ENCODE peak calls at places on chromosomes 5 and 9, in five cellular contexts. K, A, E, J and D are unnamed samples.

GRCh38 chr5:32951878-32952277 is 240.8 kb downstream of the NPR3 start:
- DNase-seq in E (no peak), A (no peak), J (no peak), K (no peak), D (no peak)

GRCh38 chr9:13548556-13548955 is 269.1 kb upstream of the MPDZ start:
- DNase-seq in A (no peak), K (no peak), J (no peak), E (no peak), D (no peak)

GRCh38 chr5:67395790-67396418 is 199.3 kb upstream of the CD180 start:
- DNase-seq in A (no peak), E (no peak), K (no peak), J (no peak), D (no peak)

GRCh38 chr9:119078015-119078414 is 291.2 kb downstream of the BRINP1 start:
- DNase-seq in A (no peak), J (no peak), E (no peak), K (no peak), D (no peak)

GRCh38 chr9:134455010-134455409 is 128.8 kb downstream of the RXRA start:
- DNase-seq in E (no peak), A (no peak), J (no peak), K (no peak), D (no peak)

GRCh38 chr9:133005957-133006356 is 24.8 kb upstream of the GTF3C5 start:
- DNase-seq in E (no peak), J (no peak), A (no peak), K (no peak), D (no peak)

GRCh38 chr9:125784286-125785049 is 37.3 kb downstream of the PBX3 start:
- DNase-seq in J (no peak), K (no peak), E (no peak), A (no peak), D (no peak)

GRCh38 chr9:137875354-137875753 is 2.2 kb upstream of the CACNA1B start:
- DNase-seq in A (no peak), E (no peak), J (no peak), K (no peak), D (no peak)

GRCh38 chr9:112129246-112129645 is 45.9 kb downstream of the SUSD1 start:
- DNase-seq in A (no peak), E (no peak), J (no peak), K (no peak), D (no peak)

GRCh38 chr9:6978591-6978990 is 220.8 kb downstream of the KDM4C start:
- DNase-seq in E (no peak), A (no peak), J (no peak), K (no peak), D (no peak)

GRCh38 chr9:20065076-20065475 is 276.2 kb upstream of the SLC24A2 start:
- DNase-seq in J (no peak), E (no peak), A (no peak), K (no peak), D (no peak)

GRCh38 chr5:131635755-131636479 is 888 bp upstream of the RAPGEF6 start:
- DNase-seq in J (no peak), E (peak; percentile 20), K (no peak), A (peak; percentile 15), D (peak; percentile 6)

GRCh38 chr5:171315386-171315891 is 6.4 kb downstream of the TLX3 start:
- DNase-seq in A (no peak), J (no peak), E (no peak), K (no peak), D (no peak)

GRCh38 chr5:39302507-39302906 is 61.8 kb downstream of the C9 start:
- DNase-seq in A (no peak), K (no peak), E (no peak), J (no peak), D (no peak)

GRCh38 chr5:100900142-100900795 is 2.8 kb downstream of the ST8SIA4 start:
- DNase-seq in A (no peak), K (no peak), J (no peak), E (no peak), D (no peak)

GRCh38 chr9:32423371-32423770 is 38.9 kb downstream of the ACO1 start:
- DNase-seq in J (no peak), E (no peak), K (no peak), A (no peak), D (no peak)

GRCh38 chr9:87275039-87275725 is 222.5 kb upstream of the DAPK1 start:
- DNase-seq in J (no peak), E (no peak), K (no peak), A (no peak), D (no peak)

GRCh38 chr9:16921855-16922254 is 51.4 kb upstream of the BNC2 start:
- DNase-seq in E (no peak), K (no peak), A (no peak), J (peak; percentile 13), D (no peak)

GRCh38 chr5:82019342-82020138 is 47.7 kb downstream of the ATG10 start:
- DNase-seq in K (peak; percentile 50), J (no peak), A (no peak), E (no peak), D (no peak)

GRCh38 chr5:144427871-144428270 is 257.2 kb downstream of the KCTD16 start:
- DNase-seq in J (no peak), K (no peak), E (no peak), A (no peak), D (no peak)
- TF ChIP-seq RAD21 in J (no peak), K (no peak), E (no peak), A (no peak), D (no peak)

DNA sequence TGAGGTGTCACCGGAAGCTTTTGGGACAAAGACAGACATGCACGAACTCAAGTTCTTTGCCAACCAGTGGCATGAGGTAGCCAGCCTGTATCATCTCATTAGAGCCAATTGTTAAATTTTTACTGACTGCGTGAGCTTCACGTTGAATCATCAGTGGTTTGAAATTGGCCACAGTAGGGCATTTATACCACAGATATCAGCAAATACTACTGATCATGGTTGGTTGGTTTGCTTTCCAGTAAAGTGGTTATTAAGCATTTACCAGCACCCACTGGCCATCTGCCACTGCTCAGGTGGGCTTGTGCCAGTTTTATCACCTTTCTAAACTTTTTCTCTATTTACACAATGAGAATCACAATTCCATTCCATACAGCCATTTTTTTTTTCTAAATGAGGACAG is 28.4 kb upstream of the SHC3 start:
- DNase-seq in K (no peak), A (no peak), E (no peak), J (no peak), D (no peak)
- TF ChIP-seq HDAC2 in K (no peak), A (no peak), E (no peak), J (no peak), D (no peak)

GRCh38 chr9:846852-847251 is 5.4 kb downstream of the DMRT1 start:
- DNase-seq in A (no peak), J (no peak), E (no peak), K (no peak), D (no peak)
- TF ChIP-seq RAD21 in A (no peak), J (no peak), E (no peak), K (no peak), D (no peak)

DNA sequence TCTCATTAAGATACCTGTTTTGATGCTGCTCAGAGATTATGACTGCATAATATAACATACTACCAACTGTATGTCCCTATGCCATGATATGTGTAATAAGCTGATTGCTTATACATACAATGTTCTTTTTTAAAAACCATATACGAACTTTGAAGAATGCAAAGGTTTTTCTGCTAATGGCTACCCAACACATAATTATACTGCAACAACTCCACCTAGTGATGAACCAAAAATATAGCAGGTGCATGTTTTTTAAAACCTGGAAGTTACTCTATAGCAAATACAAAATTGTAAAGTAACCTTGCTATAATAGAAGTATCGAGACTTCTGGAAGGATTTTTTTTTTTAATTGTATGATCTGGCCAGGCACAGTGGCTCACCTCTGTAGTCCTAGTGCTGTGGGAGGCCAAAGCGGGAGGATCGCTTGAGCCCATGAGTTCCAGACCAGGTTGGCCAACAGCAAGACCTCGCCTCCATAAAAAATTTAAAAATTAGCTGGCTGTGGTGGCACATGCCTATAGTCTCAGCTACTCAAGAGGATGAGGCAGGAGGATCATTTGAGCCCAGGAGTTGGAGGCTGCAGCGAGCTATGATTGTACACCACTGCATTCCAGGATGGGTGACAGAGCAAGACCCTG is 49.1 kb downstream of the HOMER1 start:
- DNase-seq in A (peak; percentile 37), J (no peak), E (no peak), K (no peak), D (peak; percentile 44)
- TF ChIP-seq HDAC2 in A (no peak), J (no peak), E (no peak), K (no peak), D (no peak)